ENCODE peak calls at places on chromosomes 7 and 10, in six cellular contexts. One of them, this sample, is unnamed.

GRCh38 chr10:124632566-124632965 is 111.6 kb downstream of the FAM53B start:
- DNase-seq in IMR-90: no peak
- DNase-seq in endothelial cell of umbilical vein: no peak
- DNase-seq in fibroblast of lung: peak; percentile 65
- DNase-seq in GM23248: no peak
- DNase-seq in colonic mucosa: no peak
- DNase-seq in this sample: peak; percentile 43

GRCh38 chr10:17233534-17233933 is 5.5 kb downstream of the VIM start:
- DNase-seq in endothelial cell of umbilical vein: peak; percentile 60
- DNase-seq in GM23248: peak; percentile 75
- DNase-seq in IMR-90: no peak
- DNase-seq in fibroblast of lung: no peak
- DNase-seq in colonic mucosa: peak; percentile 26
- DNase-seq in this sample: no peak

GRCh38 chr7:132485136-132485535 is 91.1 kb downstream of the PLXNA4 start:
- DNase-seq in fibroblast of lung: no peak
- DNase-seq in GM23248: no peak
- DNase-seq in colonic mucosa: no peak
- DNase-seq in endothelial cell of umbilical vein: peak; percentile 33
- DNase-seq in IMR-90: no peak
- DNase-seq in this sample: no peak

GRCh38 chr10:44378626-44379025 is 6.3 kb downstream of the CXCL12 start:
- DNase-seq in IMR-90: no peak
- DNase-seq in GM23248: no peak
- DNase-seq in fibroblast of lung: no peak
- DNase-seq in colonic mucosa: no peak
- DNase-seq in endothelial cell of umbilical vein: no peak
- DNase-seq in this sample: no peak

GRCh38 chr7:118080947-118081346 is 103.0 kb upstream of the LSM8 start:
- DNase-seq in fibroblast of lung: peak; percentile 68
- DNase-seq in endothelial cell of umbilical vein: no peak
- DNase-seq in colonic mucosa: peak; percentile 25
- DNase-seq in IMR-90: peak; percentile 81
- DNase-seq in GM23248: peak; percentile 63
- DNase-seq in this sample: no peak

GRCh38 chr10:108393111-108393510 is 1228.6 kb upstream of the SORCS1 start:
- DNase-seq in fibroblast of lung: peak; percentile 25
- DNase-seq in IMR-90: peak; percentile 26
- DNase-seq in colonic mucosa: no peak
- DNase-seq in GM23248: peak; percentile 80
- DNase-seq in endothelial cell of umbilical vein: no peak
- DNase-seq in this sample: no peak

GRCh38 chr10:43913676-43914235 is 265.1 kb upstream of the ZNF32 start:
- DNase-seq in fibroblast of lung: no peak
- DNase-seq in colonic mucosa: no peak
- DNase-seq in IMR-90: no peak
- DNase-seq in endothelial cell of umbilical vein: no peak
- DNase-seq in GM23248: no peak
- DNase-seq in this sample: no peak

GRCh38 chr7:65840446-65840845 is 32.4 kb upstream of the VKORC1L1 start:
- DNase-seq in fibroblast of lung: no peak
- DNase-seq in colonic mucosa: peak; percentile 34
- DNase-seq in endothelial cell of umbilical vein: no peak
- DNase-seq in GM23248: no peak
- DNase-seq in IMR-90: no peak
- DNase-seq in this sample: peak; percentile 91

GRCh38 chr7:4951903-4952636 is 6.9 kb downstream of the MMD2 start:
- DNase-seq in fibroblast of lung: peak; percentile 12
- DNase-seq in GM23248: peak; percentile 48
- DNase-seq in IMR-90: peak; percentile 10
- DNase-seq in colonic mucosa: no peak
- DNase-seq in endothelial cell of umbilical vein: peak; percentile 10
- DNase-seq in this sample: peak; percentile 63

GRCh38 chr7:16646427-16647081 is 573 bp downstream of the BZW2 start:
- DNase-seq in fibroblast of lung: peak; percentile 43
- DNase-seq in colonic mucosa: peak; percentile 60
- DNase-seq in endothelial cell of umbilical vein: peak; percentile 43
- DNase-seq in IMR-90: no peak
- DNase-seq in GM23248: peak; percentile 56
- DNase-seq in this sample: peak; percentile 80

GRCh38 chr7:33534830-33535229 is 370.5 kb upstream of the BMPER start:
- DNase-seq in fibroblast of lung: no peak
- DNase-seq in IMR-90: peak; percentile 67
- DNase-seq in GM23248: peak; percentile 1
- DNase-seq in colonic mucosa: no peak
- DNase-seq in endothelial cell of umbilical vein: peak; percentile 33
- DNase-seq in this sample: no peak

GRCh38 chr10:127405221-127405620 is 143.9 kb upstream of the NPS start:
- DNase-seq in endothelial cell of umbilical vein: peak; percentile 53
- DNase-seq in IMR-90: peak; percentile 79
- DNase-seq in colonic mucosa: no peak
- DNase-seq in fibroblast of lung: peak; percentile 65
- DNase-seq in GM23248: peak; percentile 61
- DNase-seq in this sample: no peak

DNA sequence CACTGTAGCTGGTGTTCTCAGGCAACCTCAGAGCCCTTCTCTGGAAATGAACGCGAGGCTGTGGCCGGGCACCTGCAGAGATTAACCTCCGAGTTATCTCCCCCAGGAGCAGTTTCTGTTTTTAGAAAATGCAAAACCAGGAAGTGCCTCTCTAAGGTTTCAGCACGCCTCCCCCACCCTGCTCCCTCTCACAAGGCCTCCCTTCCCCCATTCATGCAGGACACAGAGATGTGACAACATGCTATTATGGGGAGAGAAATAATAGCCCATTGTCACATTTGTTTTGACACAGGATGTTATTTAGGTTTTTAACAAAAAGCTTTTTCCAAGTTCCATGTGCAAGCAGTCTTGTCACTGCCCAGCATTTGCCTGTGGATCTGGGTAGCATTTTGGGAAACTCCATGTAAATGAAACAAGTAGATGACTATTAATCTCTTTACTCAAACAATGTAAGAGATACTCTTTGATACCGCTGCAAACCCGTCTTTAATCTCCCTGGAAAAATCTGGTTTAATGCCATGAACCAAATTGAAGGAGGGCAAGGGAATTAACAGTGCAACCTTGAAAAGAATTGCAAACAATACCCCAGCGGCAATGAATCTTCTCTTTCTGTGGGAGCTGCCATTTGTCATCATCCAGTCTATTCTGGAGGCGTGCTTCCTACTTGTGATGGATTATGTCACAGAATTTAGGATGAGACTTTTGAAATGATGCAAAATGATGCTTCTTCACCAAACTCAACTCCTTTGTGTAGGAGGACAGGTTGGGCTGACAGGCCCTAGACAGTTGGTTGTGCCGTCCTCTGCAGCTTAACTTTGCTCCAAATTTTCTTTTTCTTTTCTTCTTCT is 86.5 kb upstream of the NMT2 start:
- DNase-seq in endothelial cell of umbilical vein: no peak
- DNase-seq in GM23248: no peak
- DNase-seq in fibroblast of lung: no peak
- DNase-seq in colonic mucosa: no peak
- DNase-seq in IMR-90: no peak
- DNase-seq in this sample: peak; percentile 52
- H3K27ac ChIP-seq in endothelial cell of umbilical vein: no peak overlapping the region
- H3K27ac ChIP-seq in GM23248: no peak overlapping the region
- H3K27ac ChIP-seq in fibroblast of lung: no peak overlapping the region
- H3K27ac ChIP-seq in colonic mucosa: no peak overlapping the region
- H3K27ac ChIP-seq in IMR-90: no peak overlapping the region
- H3K27ac ChIP-seq in this sample: no peak overlapping the region

DNA sequence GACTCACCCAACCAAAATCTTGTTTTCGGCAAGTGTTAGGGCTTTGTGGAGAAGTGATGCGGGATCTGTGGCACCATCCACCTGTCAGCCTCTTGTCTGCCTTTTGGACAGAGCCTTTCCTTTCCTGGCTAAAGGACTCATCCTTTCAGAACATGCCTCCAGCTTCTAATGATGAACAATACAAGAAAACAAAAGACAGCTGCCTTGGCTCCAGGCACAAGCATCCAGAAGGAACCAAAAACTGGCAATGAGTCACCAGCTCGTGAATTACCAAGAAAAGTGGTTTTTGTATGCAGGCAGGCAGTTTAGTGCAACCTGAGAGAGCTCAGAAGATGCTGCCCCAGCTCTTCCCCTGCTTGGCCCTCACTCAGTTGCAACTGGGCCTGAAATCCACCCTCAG is 84.6 kb upstream of the NAMPT start:
- DNase-seq in colonic mucosa: no peak
- DNase-seq in IMR-90: peak; percentile 72
- DNase-seq in GM23248: peak; percentile 91
- DNase-seq in fibroblast of lung: peak; percentile 67
- DNase-seq in endothelial cell of umbilical vein: peak; percentile 9
- DNase-seq in this sample: peak; percentile 17
- H3K9ac ChIP-seq in colonic mucosa: no peak overlapping the region
- H3K9ac ChIP-seq in IMR-90: no peak overlapping the region
- H3K9ac ChIP-seq in GM23248: no peak overlapping the region
- H3K9ac ChIP-seq in fibroblast of lung: no peak overlapping the region
- H3K9ac ChIP-seq in endothelial cell of umbilical vein: no peak overlapping the region
- H3K9ac ChIP-seq in this sample: no peak overlapping the region

DNA sequence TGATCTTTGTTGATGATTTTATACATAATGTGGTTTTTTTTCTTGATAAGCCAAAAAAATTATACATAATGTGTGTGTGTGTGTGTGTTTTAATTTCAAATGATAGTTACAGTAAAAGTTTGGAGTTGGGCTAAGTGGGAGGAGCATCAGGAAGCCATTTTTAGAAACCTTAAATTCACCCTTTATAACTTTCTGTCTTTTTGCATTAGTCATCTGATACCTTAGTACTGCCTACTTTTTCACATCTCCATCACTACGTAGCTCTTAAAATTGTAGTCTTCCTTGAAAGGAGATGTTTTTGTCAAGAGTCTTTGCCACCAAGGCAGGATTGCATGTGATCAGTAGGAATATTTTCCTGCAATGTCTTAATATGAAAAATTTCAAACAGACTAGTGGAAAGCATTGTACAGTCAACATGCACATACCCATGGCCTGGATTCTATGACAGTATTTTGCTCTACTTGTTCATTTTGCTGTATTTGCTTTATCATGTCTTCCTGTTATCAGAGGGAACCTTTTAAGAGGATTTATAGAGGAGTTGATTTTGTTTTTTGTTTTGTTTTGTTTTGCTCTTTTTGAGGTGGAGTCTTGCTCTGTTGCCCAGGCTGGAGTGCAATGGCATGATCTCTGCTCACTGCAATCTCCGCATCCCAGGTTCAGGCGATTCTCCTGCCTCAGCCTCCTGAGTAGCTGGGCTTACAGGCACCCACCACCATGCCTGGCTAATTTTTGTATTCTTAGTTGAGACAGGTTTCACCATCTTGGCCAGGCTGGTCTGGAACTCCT is 67.3 kb downstream of the DAGLB start:
- DNase-seq in colonic mucosa: no peak
- DNase-seq in fibroblast of lung: no peak
- DNase-seq in GM23248: no peak
- DNase-seq in IMR-90: no peak
- DNase-seq in endothelial cell of umbilical vein: no peak
- DNase-seq in this sample: no peak
- H3K27ac ChIP-seq in colonic mucosa: no peak overlapping the region
- H3K27ac ChIP-seq in fibroblast of lung: no peak overlapping the region
- H3K27ac ChIP-seq in GM23248: peak overlapping the region; percentile 26
- H3K27ac ChIP-seq in IMR-90: no peak overlapping the region
- H3K27ac ChIP-seq in endothelial cell of umbilical vein: no peak overlapping the region
- H3K27ac ChIP-seq in this sample: no peak overlapping the region

GRCh38 chr7:130887182-130888016 is 153.4 kb upstream of the KLF14 start:
- DNase-seq in colonic mucosa: no peak
- DNase-seq in fibroblast of lung: peak; percentile 69
- DNase-seq in endothelial cell of umbilical vein: peak; percentile 89
- DNase-seq in IMR-90: peak; percentile 89
- DNase-seq in GM23248: peak; percentile 91
- DNase-seq in this sample: no peak

GRCh38 chr7:130891254-130892094 is 157.5 kb upstream of the KLF14 start:
- DNase-seq in endothelial cell of umbilical vein: peak; percentile 91
- DNase-seq in GM23248: peak; percentile 99
- DNase-seq in colonic mucosa: no peak
- DNase-seq in IMR-90: peak; percentile 96
- DNase-seq in fibroblast of lung: peak; percentile 98
- DNase-seq in this sample: no peak

GRCh38 chr7:130888468-130888867 is 154.5 kb upstream of the KLF14 start:
- DNase-seq in colonic mucosa: no peak
- DNase-seq in GM23248: no peak
- DNase-seq in endothelial cell of umbilical vein: no peak
- DNase-seq in IMR-90: no peak
- DNase-seq in fibroblast of lung: no peak
- DNase-seq in this sample: no peak

GRCh38 chr7:130888017-130888371 is 154.0 kb upstream of the KLF14 start:
- DNase-seq in IMR-90: no peak
- DNase-seq in fibroblast of lung: no peak
- DNase-seq in GM23248: peak; percentile 72
- DNase-seq in endothelial cell of umbilical vein: no peak
- DNase-seq in colonic mucosa: no peak
- DNase-seq in this sample: no peak

DNA sequence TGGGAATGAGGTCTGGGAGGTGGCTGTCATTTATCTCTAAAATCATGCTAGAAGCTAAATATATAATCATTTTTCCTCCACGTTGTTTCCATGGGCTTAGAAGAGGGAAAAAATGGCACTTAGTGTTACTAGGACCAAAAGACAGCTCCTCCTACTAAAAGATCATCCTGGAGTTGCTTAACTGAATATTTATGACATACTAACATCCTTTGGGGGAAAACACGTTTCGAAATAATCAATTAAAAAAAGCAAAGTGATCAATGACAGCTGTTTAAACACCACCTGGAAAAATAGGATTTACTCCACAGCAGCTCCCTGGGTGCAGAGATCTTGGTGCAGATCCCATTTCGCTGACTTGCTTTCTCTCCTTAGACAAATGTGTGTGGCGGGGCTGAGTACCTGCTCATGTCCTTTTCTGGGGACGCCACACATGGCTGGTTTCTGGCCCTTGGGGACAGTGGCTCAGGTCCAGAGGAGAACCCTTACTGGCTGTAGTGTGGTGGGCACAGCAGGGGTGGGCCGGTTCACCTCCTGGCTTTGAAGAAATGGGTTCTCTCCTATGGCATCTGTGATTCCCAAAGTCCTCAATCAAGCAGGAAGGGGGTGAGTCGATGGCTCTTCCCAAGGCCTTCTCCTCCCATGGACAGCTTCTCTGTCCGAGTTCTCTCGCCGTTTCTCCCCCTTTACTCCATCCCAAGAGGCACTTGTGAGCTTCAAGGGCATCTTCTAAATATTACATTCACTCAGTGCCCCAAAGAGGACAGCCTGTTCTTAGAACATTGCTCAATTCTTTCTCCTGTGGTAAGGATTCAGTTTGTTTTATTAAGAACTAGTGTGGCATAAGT is 156.4 kb upstream of the KLF14 start:
- DNase-seq in IMR-90: no peak
- DNase-seq in GM23248: peak; percentile 58
- DNase-seq in endothelial cell of umbilical vein: no peak
- DNase-seq in colonic mucosa: no peak
- DNase-seq in fibroblast of lung: peak; percentile 94
- DNase-seq in this sample: no peak
- H3K9ac ChIP-seq in IMR-90: peak overlapping the region; percentile 46
- H3K9ac ChIP-seq in GM23248: peak overlapping the region; percentile 89
- H3K9ac ChIP-seq in endothelial cell of umbilical vein: peak overlapping the region; percentile 85
- H3K9ac ChIP-seq in colonic mucosa: no peak overlapping the region
- H3K9ac ChIP-seq in fibroblast of lung: peak overlapping the region; percentile 33
- H3K9ac ChIP-seq in this sample: no peak overlapping the region

GRCh38 chr10:97380513-97380912 is 20.6 kb downstream of the RRP12 start:
- DNase-seq in GM23248: no peak
- DNase-seq in endothelial cell of umbilical vein: no peak
- DNase-seq in fibroblast of lung: no peak
- DNase-seq in IMR-90: no peak
- DNase-seq in colonic mucosa: peak; percentile 36
- DNase-seq in this sample: no peak
- H3K27ac ChIP-seq in GM23248: no peak overlapping the region
- H3K27ac ChIP-seq in endothelial cell of umbilical vein: no peak overlapping the region
- H3K27ac ChIP-seq in fibroblast of lung: no peak overlapping the region
- H3K27ac ChIP-seq in IMR-90: no peak overlapping the region
- H3K27ac ChIP-seq in colonic mucosa: no peak overlapping the region
- H3K27ac ChIP-seq in this sample: no peak overlapping the region

GRCh38 chr7:154676422-154677073 is 326.4 kb downstream of the PAXIP1 start:
- DNase-seq in fibroblast of lung: no peak
- DNase-seq in GM23248: no peak
- DNase-seq in endothelial cell of umbilical vein: no peak
- DNase-seq in IMR-90: no peak
- DNase-seq in colonic mucosa: peak; percentile 82
- DNase-seq in this sample: no peak
- H3K9ac ChIP-seq in fibroblast of lung: no peak overlapping the region
- H3K9ac ChIP-seq in GM23248: no peak overlapping the region
- H3K9ac ChIP-seq in endothelial cell of umbilical vein: no peak overlapping the region
- H3K9ac ChIP-seq in IMR-90: no peak overlapping the region
- H3K9ac ChIP-seq in colonic mucosa: no peak overlapping the region
- H3K9ac ChIP-seq in this sample: no peak overlapping the region